ENCODE peak calls at places on chromosomes 5 and 9, in nine cellular contexts. J is non-pigmented ciliary epithelial cell, Z is ELR, E is skeletal muscle cell, P is HEK293T, O is fibroblast of the aortic adventitia, F is HL-60, W is iPS-NIHi11, U is GM10248. A is an unnamed sample.

GRCh38 chr9:96135071-96135825 is 166.7 kb downstream of the HSD17B3 start:
- DNase-seq in E (no peak), O (peak), W (no peak), P (no peak), U (no peak), Z (peak), F (no peak), J (no peak), A (peak)

GRCh38 chr5:151155149-151155776 is 2.3 kb downstream of the ANXA6 start:
- DNase-seq in Z (peak), E (no peak), P (no peak), J (no peak), W (no peak), U (no peak), F (peak), O (no peak), A (no peak)

GRCh38 chr5:112419596-112420110 is 576 bp upstream of the EPB41L4A start:
- DNase-seq in Z (peak), J (no peak), W (peak), O (no peak), P (peak), U (peak), E (no peak), F (no peak), A (peak)

GRCh38 chr9:107839371-107839770 is 349.8 kb upstream of the KLF4 start:
- DNase-seq in W (no peak), J (no peak), P (no peak), O (no peak), E (no peak), F (no peak), Z (no peak), U (no peak), A (no peak)

GRCh38 chr5:99032234-99033013 is 103.6 kb upstream of the CHD1 start:
- DNase-seq in J (peak), E (peak), U (peak), P (peak), O (peak), W (peak), Z (peak), F (peak), A (peak)

GRCh38 chr5:8650197-8650596 is 781.2 kb downstream of the MTRR start:
- DNase-seq in O (no peak), J (peak), U (no peak), E (no peak), W (no peak), Z (peak), P (no peak), F (no peak), A (peak)

GRCh38 chr5:43700591-43700990 is 97.6 kb downstream of the NNT start:
- DNase-seq in E (no peak), Z (no peak), O (no peak), W (no peak), U (no peak), P (no peak), J (no peak), F (no peak), A (no peak)

GRCh38 chr9:69253057-69253456 is 72.0 kb upstream of the ENTREP1 start:
- DNase-seq in O (peak), W (no peak), F (no peak), Z (no peak), P (no peak), E (no peak), U (no peak), J (no peak), A (peak)

GRCh38 chr5:159478950-159479349 is 148.7 kb upstream of the IL12B start:
- DNase-seq in W (no peak), P (no peak), E (no peak), Z (no peak), F (peak), J (no peak), O (no peak), U (no peak), A (no peak)

GRCh38 chr5:73189816-73190451 is 16.9 kb downstream of the TMEM174 start:
- DNase-seq in Z (no peak), O (peak), P (no peak), E (peak), U (no peak), F (no peak), W (no peak), J (no peak), A (peak)

GRCh38 chr9:88998911-88999310 is 7.6 kb downstream of the S1PR3 start:
- DNase-seq in E (no peak), U (no peak), P (no peak), O (peak), F (no peak), J (no peak), W (no peak), Z (no peak), A (peak)

GRCh38 chr9:38484076-38484637 is 59.9 kb upstream of the IGFBPL1 start:
- DNase-seq in F (no peak), Z (no peak), P (no peak), O (no peak), J (no peak), U (no peak), W (no peak), E (no peak), A (no peak)

A was measured in astrocyte of the spinal cord.